ENCODE peak calls at places on chromosomes 16 and 17, in four cellular contexts. One of them, this sample, is unnamed.

GRCh38 chr16:14284930-14285541 is 213.9 kb downstream of the MRTFB start:
- DNase-seq in gastrocnemius medialis: peak
- DNase-seq in stomach: peak
- DNase-seq in A549: peak
- DNase-seq in this sample: no peak

GRCh38 chr17:6592193-6592592 is 35.8 kb upstream of the PITPNM3 start:
- DNase-seq in gastrocnemius medialis: no peak
- DNase-seq in stomach: no peak
- DNase-seq in A549: peak
- DNase-seq in this sample: no peak

GRCh38 chr17:2542056-2542455 is 30.4 kb upstream of the METTL16 start:
- DNase-seq in gastrocnemius medialis: no peak
- DNase-seq in stomach: no peak
- DNase-seq in A549: no peak
- DNase-seq in this sample: no peak

GRCh38 chr16:20102021-20102420 is 28.3 kb upstream of the GPR139 start:
- DNase-seq in gastrocnemius medialis: no peak
- DNase-seq in stomach: no peak
- DNase-seq in A549: no peak
- DNase-seq in this sample: no peak

GRCh38 chr16:68642436-68643064 is 2.6 kb upstream of the CDH3 start:
- DNase-seq in gastrocnemius medialis: no peak
- DNase-seq in stomach: no peak
- DNase-seq in A549: no peak
- DNase-seq in this sample: no peak

GRCh38 chr16:72894291-72895151 is 153.4 kb downstream of the ZFHX3 start:
- DNase-seq in gastrocnemius medialis: no peak
- DNase-seq in stomach: no peak
- DNase-seq in A549: no peak
- DNase-seq in this sample: no peak

GRCh38 chr16:56301391-56301850 is 110.1 kb downstream of the GNAO1 start:
- DNase-seq in gastrocnemius medialis: no peak
- DNase-seq in stomach: no peak
- DNase-seq in A549: no peak
- DNase-seq in this sample: no peak

GRCh38 chr16:65975049-65975708 is 391.3 kb upstream of the CDH5 start:
- DNase-seq in gastrocnemius medialis: no peak
- DNase-seq in stomach: no peak
- DNase-seq in A549: no peak
- DNase-seq in this sample: no peak

GRCh38 chr16:54734156-54734555 is 196.5 kb upstream of the IRX5 start:
- DNase-seq in gastrocnemius medialis: no peak
- DNase-seq in stomach: no peak
- DNase-seq in A549: no peak
- DNase-seq in this sample: no peak

GRCh38 chr17:66235377-66235994 is 6.3 kb upstream of the APOH start:
- DNase-seq in gastrocnemius medialis: no peak
- DNase-seq in stomach: no peak
- DNase-seq in A549: no peak
- DNase-seq in this sample: no peak

GRCh38 chr17:48406936-48407567 is 23.0 kb downstream of the SKAP1 start:
- DNase-seq in gastrocnemius medialis: no peak
- DNase-seq in stomach: no peak
- DNase-seq in A549: no peak
- DNase-seq in this sample: no peak

GRCh38 chr17:2174471-2175293 is 119.8 kb downstream of the HIC1 start:
- DNase-seq in gastrocnemius medialis: peak
- DNase-seq in stomach: no peak
- DNase-seq in A549: no peak
- DNase-seq in this sample: peak

GRCh38 chr16:8530756-8531155 is 59.6 kb downstream of the TMEM114 start:
- DNase-seq in gastrocnemius medialis: no peak
- DNase-seq in stomach: no peak
- DNase-seq in A549: no peak
- DNase-seq in this sample: no peak

GRCh38 chr17:16989953-16990860 is 18.3 kb upstream of the TNFRSF13B start:
- DNase-seq in gastrocnemius medialis: no peak
- DNase-seq in stomach: no peak
- DNase-seq in A549: no peak
- DNase-seq in this sample: no peak

GRCh38 chr17:79154446-79154845 is 79.8 kb downstream of the ENGASE start:
- DNase-seq in gastrocnemius medialis: no peak
- DNase-seq in stomach: peak
- DNase-seq in A549: no peak
- DNase-seq in this sample: no peak

GRCh38 chr16:69494993-69495392 is 70.6 kb downstream of the CYB5B start:
- DNase-seq in gastrocnemius medialis: no peak
- DNase-seq in stomach: no peak
- DNase-seq in A549: no peak
- DNase-seq in this sample: no peak

GRCh38 chr17:72754513-72754912 is 338.0 kb downstream of the SLC39A11 start:
- DNase-seq in gastrocnemius medialis: no peak
- DNase-seq in stomach: no peak
- DNase-seq in A549: no peak
- DNase-seq in this sample: no peak

GRCh38 chr17:40530988-40531971 is 29.9 kb upstream of the TNS4 start:
- DNase-seq in gastrocnemius medialis: no peak
- DNase-seq in stomach: no peak
- DNase-seq in A549: no peak
- DNase-seq in this sample: no peak

GRCh38 chr17:34519286-34519685 is 60.1 kb upstream of the TMEM132E start:
- DNase-seq in gastrocnemius medialis: no peak
- DNase-seq in stomach: no peak
- DNase-seq in A549: no peak
- DNase-seq in this sample: no peak

GRCh38 chr17:30415491-30415890 is 36.8 kb downstream of the CPD start:
- DNase-seq in gastrocnemius medialis: no peak
- DNase-seq in stomach: no peak
- DNase-seq in A549: no peak
- DNase-seq in this sample: no peak

GRCh38 chr17:68238894-68239293 is 8.9 kb upstream of the AMZ2 start:
- DNase-seq in gastrocnemius medialis: no peak
- DNase-seq in stomach: no peak
- DNase-seq in A549: no peak
- DNase-seq in this sample: no peak

GRCh38 chr17:6638046-6638908 is 2.2 kb downstream of the KIAA0753 start:
- DNase-seq in gastrocnemius medialis: no peak
- DNase-seq in stomach: no peak
- DNase-seq in A549: no peak
- DNase-seq in this sample: no peak

GRCh38 chr17:16040710-16041251 is 41.2 kb downstream of the TTC19 start:
- DNase-seq in gastrocnemius medialis: no peak
- DNase-seq in stomach: peak
- DNase-seq in A549: no peak
- DNase-seq in this sample: no peak

GRCh38 chr17:42563543-42563942 is 1.6 kb downstream of the COASY start:
- DNase-seq in gastrocnemius medialis: no peak
- DNase-seq in stomach: peak
- DNase-seq in A549: no peak
- DNase-seq in this sample: no peak

DNA sequence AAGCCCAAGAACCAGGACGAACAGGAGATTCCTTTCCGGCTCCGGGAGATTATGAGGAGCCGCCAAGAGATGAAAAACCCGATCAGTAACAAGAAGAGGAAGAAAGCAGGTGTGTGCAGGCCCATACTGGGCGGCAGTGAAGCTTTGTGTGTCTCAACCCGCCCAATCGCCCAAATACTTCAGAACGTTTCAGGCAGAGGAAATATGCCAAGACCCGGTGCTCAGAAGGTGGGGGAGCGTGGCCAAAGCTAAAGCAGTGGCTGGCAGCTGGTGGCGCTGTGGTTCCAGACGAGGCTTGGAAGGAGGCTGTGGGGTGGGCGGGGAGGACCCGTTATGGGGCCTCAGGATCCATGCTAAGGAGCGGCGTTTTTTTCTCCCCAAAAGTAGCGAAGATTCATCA is 1.2 kb downstream of the CCDC137 start:
- DNase-seq in gastrocnemius medialis: no peak
- DNase-seq in stomach: no peak
- DNase-seq in A549: no peak
- DNase-seq in this sample: no peak
- TF ChIP-seq CTCF in gastrocnemius medialis: no peak
- TF ChIP-seq CTCF in stomach: no peak
- TF ChIP-seq CTCF in A549: no peak
- TF ChIP-seq CTCF in this sample: no peak

GRCh38 chr17:57106836-57107497 is 21.9 kb downstream of the AKAP1 start:
- DNase-seq in gastrocnemius medialis: no peak
- DNase-seq in stomach: no peak
- DNase-seq in A549: no peak
- DNase-seq in this sample: no peak

GRCh38 chr17:57107498-57108101 is 22.6 kb downstream of the AKAP1 start:
- DNase-seq in gastrocnemius medialis: no peak
- DNase-seq in stomach: peak
- DNase-seq in A549: no peak
- DNase-seq in this sample: no peak

GRCh38 chr17:57104461-57105175 is 19.6 kb downstream of the AKAP1 start:
- DNase-seq in gastrocnemius medialis: no peak
- DNase-seq in stomach: no peak
- DNase-seq in A549: no peak
- DNase-seq in this sample: no peak

GRCh38 chr17:57108656-57109392 is 23.8 kb downstream of the AKAP1 start:
- DNase-seq in gastrocnemius medialis: peak
- DNase-seq in stomach: no peak
- DNase-seq in A549: no peak
- DNase-seq in this sample: no peak

DNA sequence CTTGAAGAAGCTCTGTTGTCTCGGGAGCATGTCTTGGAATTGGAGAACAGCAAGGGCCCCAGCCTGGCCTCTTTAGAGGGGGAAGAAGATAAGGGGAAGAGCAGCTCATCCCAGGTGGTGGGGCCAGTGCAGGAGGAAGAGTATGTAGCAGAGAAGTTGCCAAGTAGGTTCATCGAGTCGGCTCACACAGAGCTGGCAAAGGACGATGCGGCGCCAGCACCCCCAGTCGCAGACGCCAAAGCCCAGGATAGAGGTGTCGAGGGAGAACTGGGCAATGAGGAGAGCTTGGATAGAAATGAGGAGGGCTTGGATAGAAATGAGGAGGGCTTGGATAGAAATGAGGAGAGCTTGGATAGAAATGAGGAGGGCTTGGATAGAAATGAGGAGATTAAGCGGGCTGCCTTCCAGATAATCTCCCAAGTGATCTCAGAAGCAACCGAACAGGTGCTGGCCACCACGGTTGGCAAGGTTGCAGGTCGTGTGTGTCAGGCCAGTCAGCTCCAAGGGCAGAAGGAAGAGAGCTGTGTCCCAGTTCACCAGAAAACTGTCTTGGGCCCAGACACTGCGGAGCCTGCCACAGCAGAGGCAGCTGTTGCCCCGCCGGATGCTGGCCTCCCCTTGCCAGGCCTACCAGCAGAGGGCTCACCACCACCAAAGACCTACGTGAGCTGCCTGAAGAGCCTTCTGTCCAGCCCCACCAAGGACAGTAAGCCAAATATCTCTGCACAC is 21.2 kb downstream of the AKAP1 start:
- DNase-seq in gastrocnemius medialis: peak
- DNase-seq in stomach: no peak
- DNase-seq in A549: no peak
- DNase-seq in this sample: no peak
- TF ChIP-seq CTCF in gastrocnemius medialis: peak
- TF ChIP-seq CTCF in stomach: no peak
- TF ChIP-seq CTCF in A549: peak
- TF ChIP-seq CTCF in this sample: peak

DNA sequence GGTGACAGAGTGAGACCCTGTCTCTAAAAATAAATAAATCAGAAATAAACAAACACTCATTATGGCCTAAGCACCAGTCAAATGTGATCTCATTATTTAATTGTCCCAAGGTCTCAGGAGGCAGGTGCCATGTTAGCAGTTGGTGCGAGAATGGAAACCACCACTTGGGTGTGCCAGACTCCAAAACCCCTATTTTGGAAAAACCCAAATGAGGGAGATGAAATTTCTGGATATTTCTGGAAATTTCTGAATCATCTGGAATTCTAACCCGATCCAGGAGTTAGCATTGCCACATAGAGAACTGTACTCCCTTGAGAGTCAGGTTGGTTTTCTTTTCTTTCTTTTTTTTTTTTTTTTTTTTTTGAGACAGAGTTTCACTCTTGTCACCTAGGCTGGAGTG is 264.0 kb downstream of the XYLT1 start:
- DNase-seq in gastrocnemius medialis: no peak
- DNase-seq in stomach: no peak
- DNase-seq in A549: no peak
- DNase-seq in this sample: no peak
- TF ChIP-seq CTCF in gastrocnemius medialis: no peak
- TF ChIP-seq CTCF in stomach: no peak
- TF ChIP-seq CTCF in A549: no peak
- TF ChIP-seq CTCF in this sample: no peak

GRCh38 chr17:77811521-77811920 is 147.0 kb upstream of the TNRC6C start:
- DNase-seq in gastrocnemius medialis: no peak
- DNase-seq in stomach: no peak
- DNase-seq in A549: no peak
- DNase-seq in this sample: no peak
- TF ChIP-seq CTCF in gastrocnemius medialis: no peak
- TF ChIP-seq CTCF in stomach: no peak
- TF ChIP-seq CTCF in A549: no peak
- TF ChIP-seq CTCF in this sample: no peak

GRCh38 chr16:559411-560207 is 585 bp upstream of the PRR35 start:
- DNase-seq in gastrocnemius medialis: no peak
- DNase-seq in stomach: no peak
- DNase-seq in A549: no peak
- DNase-seq in this sample: no peak

GRCh38 chr16:560701-561412 is 663 bp downstream of the PRR35 start:
- DNase-seq in gastrocnemius medialis: no peak
- DNase-seq in stomach: no peak
- DNase-seq in A549: no peak
- DNase-seq in this sample: no peak

GRCh38 chr16:559021-559380 is 1.2 kb upstream of the PRR35 start:
- DNase-seq in gastrocnemius medialis: no peak
- DNase-seq in stomach: no peak
- DNase-seq in A549: no peak
- DNase-seq in this sample: no peak

GRCh38 chr16:561413-561794 is 1.2 kb downstream of the PRR35 start:
- DNase-seq in gastrocnemius medialis: no peak
- DNase-seq in stomach: no peak
- DNase-seq in A549: no peak
- DNase-seq in this sample: no peak

GRCh38 chr16:560221-560700 is at the start of gene PRR35:
- DNase-seq in gastrocnemius medialis: no peak
- DNase-seq in stomach: no peak
- DNase-seq in A549: no peak
- DNase-seq in this sample: no peak
- TF ChIP-seq CTCF in gastrocnemius medialis: no peak
- TF ChIP-seq CTCF in stomach: no peak
- TF ChIP-seq CTCF in A549: no peak
- TF ChIP-seq CTCF in this sample: no peak

This sample was measured in right atrium auricular region.